ENCODE peak calls at places on chromosome 5, in eight cellular contexts. E is cardiac muscle cell, T is OCI-LY7, K is nephron progenitor cell, P is left ventricle myocardium inferior, L is A549, U is HFF-Myc, A is cardiac fibroblast. V is an unnamed sample.

GRCh38 chr5:32935292-32935691 is 224.2 kb downstream of the NPR3 start:
- DNase-seq in L (no peak), T (no peak), K (no peak), P (no peak), E (no peak), U (no peak), A (no peak), V (no peak)

GRCh38 chr5:171367424-171368370 is 20.0 kb upstream of the NPM1 start:
- DNase-seq in P (no peak), K (no peak), E (peak), U (no peak), T (no peak), L (no peak), A (peak), V (no peak)

GRCh38 chr5:37086466-37087178 is 162.6 kb downstream of the CPLANE1 start:
- DNase-seq in T (no peak), A (peak), U (no peak), P (no peak), L (no peak), E (peak), K (no peak), V (no peak)

GRCh38 chr5:93249651-93250289 is 331.2 kb downstream of the NR2F1-AS1 start:
- DNase-seq in K (peak), U (no peak), A (peak), P (no peak), T (no peak), L (no peak), E (peak), V (no peak)

GRCh38 chr5:61915646-61916045 is 390.4 kb upstream of the KIF2A start:
- DNase-seq in P (no peak), A (no peak), E (no peak), K (no peak), U (no peak), L (no peak), T (no peak), V (no peak)

GRCh38 chr5:137209232-137209810 is 289.8 kb downstream of the SPOCK1 start:
- DNase-seq in A (no peak), K (no peak), T (no peak), P (no peak), E (no peak), L (no peak), U (no peak), V (no peak)

GRCh38 chr5:151023651-151024050 is 3.3 kb downstream of the GPX3 start:
- DNase-seq in U (no peak), P (peak), A (peak), L (no peak), T (no peak), E (peak), K (no peak), V (no peak)

GRCh38 chr5:31944683-31945445 is 229.3 kb downstream of the GOLPH3 start:
- DNase-seq in K (no peak), P (no peak), E (no peak), L (no peak), T (no peak), U (peak), A (no peak), V (no peak)

GRCh38 chr5:66821626-66822429 is 225.6 kb downstream of the MAST4 start:
- DNase-seq in U (no peak), E (no peak), A (peak), K (no peak), L (no peak), P (no peak), T (no peak), V (peak)

GRCh38 chr5:95417971-95418370 is 26.8 kb downstream of the FAM81B start:
- DNase-seq in E (peak), K (no peak), P (no peak), L (no peak), U (no peak), A (no peak), T (no peak), V (no peak)

GRCh38 chr5:66565878-66566277 is 30.3 kb upstream of the MAST4 start:
- DNase-seq in E (no peak), T (peak), K (no peak), A (no peak), U (no peak), L (no peak), P (no peak), V (no peak)

GRCh38 chr5:7764452-7764851 is 86.5 kb downstream of the CFAP90 start:
- DNase-seq in T (no peak), A (no peak), L (no peak), E (no peak), P (no peak), K (no peak), U (no peak), V (no peak)

GRCh38 chr5:7759951-7760580 is 90.9 kb downstream of the CFAP90 start:
- DNase-seq in K (no peak), P (no peak), T (no peak), E (no peak), L (no peak), A (no peak), U (no peak), V (no peak)

GRCh38 chr5:7763621-7764072 is 87.3 kb downstream of the CFAP90 start:
- DNase-seq in E (no peak), T (no peak), L (no peak), U (no peak), P (no peak), K (no peak), A (no peak), V (no peak)

GRCh38 chr5:7759257-7759871 is 91.6 kb downstream of the CFAP90 start:
- DNase-seq in T (no peak), L (no peak), E (no peak), U (peak), P (no peak), A (no peak), K (no peak), V (no peak)

DNA sequence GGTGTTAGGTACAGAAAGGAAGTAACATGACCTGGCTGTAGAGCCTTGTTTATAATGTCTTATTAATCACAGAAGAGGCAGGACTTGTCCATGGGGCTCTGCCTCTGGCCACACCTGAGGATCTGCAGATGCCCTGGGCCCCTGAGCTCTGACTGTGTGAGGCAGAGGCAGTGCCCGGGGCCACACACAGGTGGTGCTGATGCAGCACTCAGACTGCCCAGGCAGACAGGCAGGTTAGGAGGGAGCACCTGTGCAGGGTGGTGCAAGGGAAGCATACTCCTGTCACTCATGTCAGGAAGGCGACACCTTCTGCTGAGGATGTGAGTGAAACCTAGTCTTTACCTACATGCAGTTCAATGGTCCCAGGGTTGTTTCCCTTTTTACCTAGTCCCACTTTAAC is 88.7 kb downstream of the CFAP90 start:
- DNase-seq in T (no peak), L (no peak), U (no peak), A (no peak), E (no peak), K (no peak), P (no peak), V (no peak)
- TF ChIP-seq CTCF in T (no peak), L (no peak), U (no peak), A (no peak), E (no peak), K (no peak), P (no peak), V (no peak)

DNA sequence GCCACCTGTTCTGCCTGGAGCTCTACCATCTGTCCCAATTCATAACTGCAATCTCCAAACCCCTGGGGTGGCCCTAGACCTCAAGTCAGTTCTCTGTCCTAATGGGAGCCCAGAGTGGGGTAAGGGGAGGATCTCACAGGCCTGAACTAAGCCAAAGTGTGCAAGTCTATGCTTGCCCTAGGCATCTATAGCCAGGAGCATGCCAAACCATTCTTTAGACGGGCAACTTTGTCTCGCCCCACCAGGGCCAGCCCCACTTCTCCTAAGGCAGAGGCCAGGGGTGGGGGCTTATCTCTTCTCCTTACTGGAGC is 3.3 kb downstream of the ACSL6 start:
- DNase-seq in U (no peak), A (no peak), T (no peak), K (no peak), P (no peak), L (no peak), E (no peak), V (no peak)
- TF ChIP-seq CTCF in U (no peak), A (no peak), T (peak), K (no peak), P (no peak), L (no peak), E (peak), V (peak)

DNA sequence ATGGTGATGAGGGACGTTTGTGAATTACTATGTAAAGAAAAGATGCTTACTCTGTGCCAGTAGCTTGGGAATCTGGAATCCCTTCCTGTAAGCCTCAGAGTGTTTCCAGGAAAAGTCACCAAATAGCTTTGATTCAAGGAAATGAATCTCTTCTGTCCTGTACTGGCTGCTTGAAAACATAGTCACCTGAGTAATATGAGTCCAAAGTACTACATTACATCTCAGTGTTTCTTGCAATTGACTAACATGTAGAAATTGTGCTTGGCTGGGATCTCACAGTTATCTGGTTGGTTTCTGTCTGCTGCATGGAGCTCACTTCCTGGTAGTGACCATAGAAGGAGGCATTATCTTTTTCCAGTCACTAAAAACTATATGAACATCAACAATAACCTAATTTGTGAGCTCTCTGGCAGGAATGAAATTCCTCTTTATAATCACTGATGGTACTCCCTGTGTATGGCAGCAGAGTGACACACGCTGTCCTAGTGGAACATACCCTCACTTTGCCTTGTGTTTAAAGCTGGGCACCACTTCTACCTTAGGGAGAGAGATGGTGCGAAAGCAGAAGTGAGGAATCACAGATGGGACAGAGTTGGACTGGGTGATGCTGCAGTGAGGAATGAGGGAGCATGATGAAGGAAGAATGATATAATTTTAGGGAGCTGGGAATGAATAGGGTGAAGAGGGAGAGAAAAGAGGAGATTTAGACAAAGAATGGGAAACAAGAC is 568.5 kb downstream of the RAB3C start:
- DNase-seq in U (no peak), P (no peak), T (no peak), E (no peak), A (peak), L (no peak), K (no peak), V (no peak)
- TF ChIP-seq CTCF in U (no peak), P (no peak), T (no peak), E (no peak), A (no peak), L (no peak), K (no peak), V (no peak)

GRCh38 chr5:79075646-79076426 is 6.3 kb downstream of the BHMT2 start:
- DNase-seq in P (peak), A (no peak), T (no peak), K (no peak), L (no peak), E (no peak), U (no peak), V (no peak)
- TF ChIP-seq CTCF in P (no peak), A (no peak), T (peak), K (no peak), L (no peak), E (no peak), U (no peak), V (no peak)

GRCh38 chr5:1855573-1855972 is 27.2 kb downstream of the IRX4 start:
- DNase-seq in U (no peak), A (no peak), T (no peak), L (no peak), E (no peak), P (no peak), K (peak), V (no peak)
- TF ChIP-seq CTCF in U (no peak), A (no peak), T (no peak), L (no peak), E (no peak), P (no peak), K (no peak), V (no peak)

DNA sequence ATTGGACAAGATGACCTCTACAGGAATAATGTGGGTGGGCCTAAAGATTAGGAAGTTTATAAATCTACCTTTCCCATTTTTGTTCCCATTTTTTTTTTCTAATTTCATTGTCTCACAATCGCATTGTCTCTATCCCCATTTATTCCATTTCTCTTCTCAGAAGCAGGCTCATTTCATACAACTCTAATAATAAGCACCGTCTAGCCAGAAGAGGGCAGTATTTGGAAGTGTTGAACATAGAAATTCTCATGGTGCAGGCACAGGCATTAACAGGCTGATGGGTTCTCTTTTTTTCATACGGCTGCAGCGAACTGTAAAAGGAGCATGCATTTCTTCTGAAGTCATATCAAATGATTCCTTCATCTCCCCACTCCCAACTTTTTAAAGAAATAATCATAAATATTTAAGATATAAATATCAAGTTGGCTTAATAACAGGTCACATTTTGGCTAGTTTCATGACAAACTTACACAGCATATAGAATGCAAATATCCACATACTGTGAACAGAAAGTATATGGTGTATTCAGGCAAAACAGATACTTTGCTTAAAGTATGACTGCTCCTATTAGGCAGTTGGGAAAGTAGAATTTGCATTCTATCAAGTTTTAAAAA is 63.6 kb downstream of the ZNF474 start:
- DNase-seq in K (peak), L (peak), T (peak), U (peak), E (peak), P (no peak), A (peak), V (peak)
- TF ChIP-seq CTCF in K (peak), L (peak), T (peak), U (peak), E (peak), P (peak), A (peak), V (peak)